ENCODE peak calls at places on chromosomes 11 and 22, in four cellular contexts. T is GM12878, C is HL-60, M is K562. J is an unnamed sample.

GRCh38 chr11:1706634-1707400 is 9.8 kb downstream of the KRTAP5-6 start:
- DNase-seq in M (peak; percentile 26), C (peak; percentile 63), T (no peak), J (no peak)

GRCh38 chr22:35421121-35421520 is 21.2 kb downstream of the MCM5 start:
- DNase-seq in C (no peak), T (no peak), M (no peak), J (no peak)

GRCh38 chr11:61533401-61533800 is 24.9 kb downstream of the LRRC10B start:
- DNase-seq in M (no peak), C (no peak), T (no peak), J (no peak)

GRCh38 chr11:117875397-117876048 is 935 bp downstream of the FXYD6 start:
- DNase-seq in M (no peak), C (no peak), T (no peak), J (no peak)

GRCh38 chr22:41636467-41636866 is 15.4 kb downstream of the XRCC6 start:
- DNase-seq in C (no peak), T (no peak), M (no peak), J (no peak)

GRCh38 chr22:36966851-36967535 is 52.3 kb downstream of the TST start:
- DNase-seq in C (no peak), M (no peak), T (no peak), J (no peak)

GRCh38 chr11:130314184-130314748 is 451 bp downstream of the ZBTB44 start:
- DNase-seq in C (no peak), T (no peak), M (peak; percentile 83), J (peak; percentile 60)

GRCh38 chr22:43413826-43414225 is 2.0 kb downstream of the MPPED1 start:
- DNase-seq in C (no peak), T (no peak), M (no peak), J (no peak)

GRCh38 chr11:14537134-14537599 is 17.0 kb upstream of the PSMA1 start:
- DNase-seq in T (no peak), M (peak; percentile 64), C (peak; percentile 56), J (peak; percentile 43)

GRCh38 chr11:130710442-130711101 is 205.7 kb downstream of the SNX19 start:
- DNase-seq in C (no peak), T (no peak), M (no peak), J (no peak)

GRCh38 chr11:78860720-78861422 is 286.2 kb upstream of the NARS2 start:
- DNase-seq in T (no peak), C (no peak), M (no peak), J (no peak)

GRCh38 chr11:6579681-6580080 is 23.7 kb downstream of the RRP8 start:
- DNase-seq in M (no peak), C (no peak), T (no peak), J (no peak)

GRCh38 chr11:313304-313786 is 495 bp upstream of the IFITM1 start:
- DNase-seq in C (no peak), M (no peak), T (no peak), J (no peak)

GRCh38 chr22:37472418-37473006 is 13.7 kb downstream of the MFNG start:
- DNase-seq in C (no peak), T (no peak), M (peak; percentile 54), J (peak; percentile 60)

GRCh38 chr22:30235687-30236170 is 10.8 kb downstream of the LIF start:
- DNase-seq in T (no peak), C (no peak), M (no peak), J (no peak)

GRCh38 chr11:22049276-22049675 is 143.6 kb upstream of the ANO5 start:
- DNase-seq in M (no peak), T (no peak), C (no peak), J (no peak)

GRCh38 chr22:45964372-45964771 is 12.6 kb downstream of the WNT7B start:
- DNase-seq in T (no peak), C (no peak), M (no peak), J (no peak)

GRCh38 chr22:37511368-37512104 is 7.7 kb downstream of the CARD10 start:
- DNase-seq in C (no peak), T (no peak), M (no peak), J (no peak)

GRCh38 chr11:72626637-72626936 is 47.6 kb downstream of the PDE2A start:
- DNase-seq in M (no peak), C (no peak), T (no peak), J (no peak)

GRCh38 chr11:1744879-1745700 is 5.3 kb downstream of the IFITM10 start:
- DNase-seq in T (no peak), M (no peak), C (no peak), J (no peak)

GRCh38 chr11:126476977-126477376 is 121.5 kb downstream of the ST3GAL4 start:
- DNase-seq in C (no peak), M (no peak), T (no peak), J (no peak)

GRCh38 chr11:18699848-18700261 is 1.3 kb downstream of the TMEM86A start:
- DNase-seq in C (no peak), T (no peak), M (no peak), J (no peak)

GRCh38 chr22:25193130-25193529 is 6.5 kb upstream of the CRYBB3 start:
- DNase-seq in M (no peak), T (no peak), C (no peak), J (no peak)

GRCh38 chr22:37273126-37273845 is 9.0 kb upstream of the CYTH4 start:
- DNase-seq in C (no peak), M (peak; percentile 54), T (no peak), J (no peak)

GRCh38 chr22:38311331-38311635 is 6.0 kb downstream of the CSNK1E start:
- DNase-seq in C (no peak), T (peak; percentile 25), M (no peak), J (no peak)

GRCh38 chr22:21760640-21761039 is 25.0 kb upstream of the YPEL1 start:
- DNase-seq in C (peak; percentile 28), T (no peak), M (no peak), J (no peak)

GRCh38 chr22:38074181-38075104 is 9.5 kb downstream of the SLC16A8 start:
- DNase-seq in T (no peak), M (no peak), C (no peak), J (no peak)

GRCh38 chr22:44026630-44027511 is 2.8 kb downstream of the PARVB start:
- DNase-seq in C (peak; percentile 92), M (peak; percentile 62), T (peak; percentile 89), J (peak; percentile 76)

GRCh38 chr22:36560001-36560400 is 31.0 kb upstream of the EIF3D start:
- DNase-seq in M (no peak), T (no peak), C (no peak), J (no peak)

GRCh38 chr22:24975125-24975640 is 22.7 kb downstream of the KIAA1671 start:
- DNase-seq in C (no peak), M (no peak), T (no peak), J (no peak)

GRCh38 chr11:61011239-61011870 is 39.9 kb downstream of the CD6 start:
- DNase-seq in T (no peak), C (no peak), M (no peak), J (no peak)

GRCh38 chr11:113593698-113594308 is 112.3 kb downstream of the TMPRSS5 start:
- DNase-seq in C (peak; percentile 18), M (peak; percentile 68), T (peak; percentile 25), J (no peak)

GRCh38 chr22:30304495-30305244 is 15.4 kb upstream of the CASTOR1 start:
- DNase-seq in C (peak; percentile 63), T (no peak), M (no peak), J (no peak)

GRCh38 chr22:45064313-45065268 is 54.8 kb upstream of the PHF21B start:
- DNase-seq in T (peak; percentile 7), C (no peak), M (peak; percentile 20), J (peak; percentile 35)

GRCh38 chr11:119910056-119910455 is 181.1 kb upstream of the NECTIN1 start:
- DNase-seq in T (no peak), C (no peak), M (no peak), J (no peak)

GRCh38 chr22:30531651-30532608 is 14.6 kb downstream of the SEC14L6 start:
- DNase-seq in M (no peak), T (no peak), C (no peak), J (no peak)

GRCh38 chr22:36714110-36714509 is 10.6 kb upstream of the CACNG2 start:
- DNase-seq in T (no peak), C (no peak), M (no peak), J (no peak)

GRCh38 chr11:1348146-1348545 is 38.7 kb upstream of the TOLLIP start:
- DNase-seq in M (no peak), T (no peak), C (no peak), J (no peak)

GRCh38 chr11:93903989-93904388 is 53.6 kb upstream of the VSTM5 start:
- DNase-seq in M (no peak), T (no peak), C (no peak), J (no peak)
- TF ChIP-seq SPI1 in M (no peak), T (no peak), C (no peak), J (no peak)

GRCh38 chr11:46247090-46247489 is 30.4 kb upstream of the CREB3L1 start:
- DNase-seq in M (no peak), T (no peak), C (no peak), J (no peak)
- TF ChIP-seq SPI1 in M (no peak), T (no peak), C (no peak), J (no peak)

DNA sequence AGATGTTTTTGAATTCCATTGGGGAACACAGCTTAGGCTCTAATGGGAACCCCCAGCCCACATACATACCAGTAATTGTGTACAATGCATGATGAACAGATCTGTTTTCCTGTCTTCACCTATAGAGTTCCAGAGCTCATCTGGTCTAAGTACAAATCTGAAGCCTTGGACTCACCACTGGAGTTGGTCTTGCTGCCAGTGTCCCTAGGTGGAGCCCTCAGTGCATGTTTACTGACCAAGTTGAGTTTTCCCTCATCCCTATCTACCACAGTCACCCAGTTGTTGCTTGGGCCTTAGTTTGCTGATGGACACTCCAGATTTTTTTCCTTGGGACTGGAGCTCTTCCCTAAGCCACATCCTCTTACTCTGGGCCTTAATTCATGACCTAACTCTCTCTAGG is 159.2 kb upstream of the DDI1 start:
- DNase-seq in C (no peak), M (no peak), T (no peak), J (no peak)
- TF ChIP-seq SPI1 in C (no peak), M (no peak), T (no peak), J (no peak)

DNA sequence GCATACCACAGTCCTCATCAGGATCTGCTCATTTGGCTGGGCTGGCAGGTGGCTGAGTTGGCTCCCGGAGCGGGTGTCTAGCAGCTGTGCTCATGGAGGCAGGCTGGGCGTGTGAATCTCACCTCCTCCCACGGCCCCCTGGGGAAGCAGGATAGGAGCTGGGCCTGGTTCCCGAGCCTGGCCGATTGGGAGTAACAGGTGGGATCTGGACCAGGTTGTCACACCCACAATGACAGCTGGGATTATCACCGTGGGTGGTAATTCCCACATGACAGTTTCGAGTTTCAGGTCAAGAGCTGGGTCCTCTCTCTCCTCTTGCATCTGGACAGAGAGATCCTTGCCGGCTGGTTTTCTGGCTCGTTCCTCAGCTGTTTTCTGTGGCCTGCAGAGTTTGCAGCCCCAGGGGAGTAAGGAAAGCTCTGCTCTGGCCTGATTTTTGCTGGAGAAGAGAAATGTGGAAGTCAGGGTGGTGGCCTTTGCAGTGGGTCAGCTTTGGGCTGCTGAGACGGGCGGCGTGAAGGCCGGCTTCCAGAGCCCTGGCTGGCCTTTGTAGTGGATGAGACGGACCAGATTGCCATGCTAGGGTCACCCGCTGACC is 57.0 kb downstream of the BCR start:
- DNase-seq in C (no peak), M (peak; percentile 59), T (no peak), J (no peak)
- TF ChIP-seq SPI1 in C (no peak), M (no peak), T (no peak), J (no peak)

DNA sequence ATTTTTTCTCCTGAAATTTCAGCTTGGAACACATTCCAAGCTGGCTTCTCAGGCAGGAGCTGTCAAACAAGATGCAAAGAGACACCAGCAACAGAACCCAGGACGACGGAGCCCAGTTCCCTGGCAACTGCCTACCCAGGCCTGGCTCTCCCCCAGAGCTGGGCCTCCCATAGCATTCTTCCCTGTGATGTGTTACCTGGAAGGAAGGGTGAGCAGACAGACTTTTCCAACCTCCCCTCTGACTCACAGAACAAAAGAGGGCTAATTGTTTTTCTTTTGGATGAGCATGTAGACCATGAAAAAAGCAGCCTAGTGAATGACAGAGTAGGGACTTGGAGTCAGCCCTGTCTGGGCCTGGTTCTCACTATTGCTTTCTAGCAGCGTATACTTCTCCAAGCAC is 55.3 kb upstream of the BMAL1 start:
- DNase-seq in M (no peak), T (no peak), C (no peak), J (no peak)
- TF ChIP-seq SPI1 in M (no peak), T (no peak), C (no peak), J (no peak)